ENCODE peak calls at places on chromosomes 12 and 14, in four cellular contexts. L is psoas muscle; J is activated effector memory CD4-positive, alpha-beta T cell treated with anti-CD3 and anti-CD28 coated beads, Interleukin-2, amount 50 U/mL, for 16 hours; B is GDM1. X is an unnamed sample.
A peak's percentile ranks its signal among the peaks of the same experiment; 100 is the strongest.

GRCh38 chr14:68715032-68715924 is 77.6 kb downstream of the ZFP36L1 start:
- DNase-seq in L (no peak), J (no peak), B (no peak), X (peak; percentile 24)

GRCh38 chr12:100995201-100995600 is 200.6 kb downstream of the ANO4 start:
- DNase-seq in L (no peak), J (no peak), B (no peak), X (no peak)

GRCh38 chr14:95296595-95297365 is 22.9 kb downstream of the CLMN start:
- DNase-seq in L (no peak), J (no peak), B (no peak), X (peak; percentile 45)

GRCh38 chr12:128570191-128571065 is 253.3 kb downstream of the SLC15A4 start:
- DNase-seq in L (no peak), J (no peak), B (no peak), X (no peak)

GRCh38 chr12:63228853-63229252 is 77.9 kb upstream of the AVPR1A start:
- DNase-seq in L (no peak), J (no peak), B (no peak), X (no peak)

GRCh38 chr14:75425443-75425842 is 2.4 kb upstream of the JDP2 start:
- DNase-seq in L (no peak), J (no peak), B (no peak), X (no peak)

GRCh38 chr12:5587701-5588100 is 155.8 kb downstream of the NTF3 start:
- DNase-seq in L (no peak), J (no peak), B (no peak), X (no peak)

GRCh38 chr12:3332190-3332589 is 158.8 kb upstream of the PRMT8 start:
- DNase-seq in L (no peak), J (no peak), B (no peak), X (no peak)

GRCh38 chr12:70754330-70754741 is 117.1 kb upstream of the PTPRB start:
- DNase-seq in L (no peak), J (no peak), B (no peak), X (no peak)

GRCh38 chr12:86613306-86613705 is 357.1 kb upstream of the MGAT4C start:
- DNase-seq in L (no peak), J (no peak), B (no peak), X (no peak)

GRCh38 chr14:65156568-65157366 is 54.5 kb upstream of the MAX start:
- DNase-seq in L (peak; percentile 71), J (no peak), B (no peak), X (no peak)

GRCh38 chr12:85948340-85948739 is 74.2 kb downstream of the NTS start:
- DNase-seq in L (no peak), J (no peak), B (no peak), X (no peak)

GRCh38 chr12:97414855-97415254 is 47.7 kb upstream of the RMST start:
- DNase-seq in L (no peak), J (no peak), B (no peak), X (no peak)

GRCh38 chr12:26402648-26403047 is 207.3 kb downstream of the SSPN start:
- DNase-seq in L (no peak), J (no peak), B (no peak), X (no peak)

GRCh38 chr14:20632831-20633771 is 8.4 kb downstream of the OR6S1 start:
- DNase-seq in L (no peak), J (peak; percentile 83), B (peak; percentile 33), X (no peak)

GRCh38 chr14:99768381-99768780 is 24.8 kb upstream of the EML1 start:
- DNase-seq in L (no peak), J (peak; percentile 50), B (no peak), X (peak; percentile 53)

GRCh38 chr12:23941780-23942179 is 7.7 kb downstream of the SOX5 start:
- DNase-seq in L (no peak), J (no peak), B (no peak), X (no peak)

GRCh38 chr12:121773011-121773777 is 20.3 kb downstream of the RHOF start:
- DNase-seq in L (peak; percentile 87), J (peak; percentile 92), B (peak; percentile 12), X (no peak)

GRCh38 chr12:110641512-110641911 is 27.6 kb downstream of the TCTN1 start:
- DNase-seq in L (no peak), J (no peak), B (no peak), X (no peak)

GRCh38 chr14:36901846-36902245 is 240.2 kb downstream of the PAX9 start:
- DNase-seq in L (no peak), J (no peak), B (no peak), X (no peak)

X was measured in mesenteric fat pad.